ENCODE peak calls at places on chromosomes 16 and 17, in seven cellular contexts. U, W, R, M, X, N and F are unnamed samples.

GRCh38 chr17:74805543-74805991 is 29.4 kb upstream of the NAT9 start:
- DNase-seq in U (no peak), W (no peak), R (no peak), M (no peak), X (no peak), N (no peak), F (no peak)

GRCh38 chr16:31350275-31351005 is 4.5 kb upstream of the ITGAX start:
- DNase-seq in U (no peak), W (no peak), R (no peak), M (no peak), X (no peak), N (no peak), F (no peak)

GRCh38 chr16:30567160-30567990 is 4.1 kb downstream of the ZNF688 start:
- DNase-seq in U (peak; percentile 83), W (no peak), R (no peak), M (no peak), X (peak; percentile 41), N (no peak), F (no peak)

GRCh38 chr16:50351116-50351515 is 17.7 kb downstream of the BRD7 start:
- DNase-seq in U (no peak), W (no peak), R (no peak), M (no peak), X (no peak), N (no peak), F (no peak)

GRCh38 chr16:81695431-81695890 is 83.6 kb upstream of the PLCG2 start:
- DNase-seq in U (no peak), W (no peak), R (no peak), M (no peak), X (no peak), N (no peak), F (no peak)

GRCh38 chr16:88010343-88010970 is 59.2 kb downstream of the BANP start:
- DNase-seq in U (no peak), W (no peak), R (no peak), M (no peak), X (no peak), N (no peak), F (no peak)

GRCh38 chr17:42818379-42818778 is 5.7 kb downstream of the BECN1 start:
- DNase-seq in U (no peak), W (no peak), R (no peak), M (no peak), X (no peak), N (no peak), F (peak; percentile 47)

GRCh38 chr17:38851434-38851833 is 2.1 kb downstream of the RPL23 start:
- DNase-seq in U (no peak), W (no peak), R (no peak), M (peak; percentile 14), X (no peak), N (no peak), F (no peak)

GRCh38 chr17:79803421-79803996 is 6.6 kb upstream of the CBX8 start:
- DNase-seq in U (no peak), W (peak; percentile 63), R (no peak), M (no peak), X (no peak), N (no peak), F (no peak)

GRCh38 chr16:89118361-89119061 is 24.9 kb downstream of the ACSF3 start:
- DNase-seq in U (peak; percentile 3), W (peak; percentile 67), R (no peak), M (no peak), X (no peak), N (no peak), F (no peak)

GRCh38 chr17:61312406-61313295 is 87.0 kb upstream of the TBX2 start:
- DNase-seq in U (no peak), W (peak; percentile 65), R (no peak), M (no peak), X (no peak), N (no peak), F (no peak)

GRCh38 chr17:83143817-83144231 is 64.4 kb downstream of the METRNL start:
- DNase-seq in U (no peak), W (no peak), R (no peak), M (peak; percentile 2), X (no peak), N (no peak), F (no peak)

GRCh38 chr16:87653234-87653633 is 50.9 kb downstream of the JPH3 start:
- DNase-seq in U (peak; percentile 22), W (peak; percentile 59), R (no peak), M (peak; percentile 55), X (no peak), N (no peak), F (peak; percentile 41)

GRCh38 chr17:44205962-44206824 is 6.5 kb upstream of the ATXN7L3 start:
- DNase-seq in U (no peak), W (peak; percentile 68), R (no peak), M (no peak), X (no peak), N (no peak), F (no peak)

GRCh38 chr17:83076930-83077329 is 2.5 kb upstream of the METRNL start:
- DNase-seq in U (no peak), W (peak; percentile 70), R (no peak), M (no peak), X (no peak), N (no peak), F (no peak)

GRCh38 chr17:76556759-76557367 is 17.0 kb downstream of the PRCD start:
- DNase-seq in U (peak; percentile 47), W (peak; percentile 52), R (no peak), M (peak; percentile 58), X (peak; percentile 34), N (no peak), F (no peak)

GRCh38 chr17:78294776-78295175 is 63.3 kb downstream of the TMEM235 start:
- DNase-seq in U (peak; percentile 24), W (no peak), R (no peak), M (no peak), X (no peak), N (no peak), F (no peak)

GRCh38 chr17:5694507-5694906 is 110.2 kb upstream of the NLRP1 start:
- DNase-seq in U (no peak), W (peak; percentile 70), R (no peak), M (no peak), X (no peak), N (no peak), F (no peak)

GRCh38 chr17:42276609-42277341 is 584 bp upstream of the STAT5B start:
- DNase-seq in U (peak; percentile 87), W (peak; percentile 88), R (peak; percentile 47), M (peak; percentile 79), X (peak; percentile 23), N (peak; percentile 29), F (peak; percentile 81)

GRCh38 chr16:48961546-48961945 is 320.1 kb downstream of the CBLN1 start:
- DNase-seq in U (no peak), W (no peak), R (no peak), M (no peak), X (no peak), N (no peak), F (no peak)

GRCh38 chr17:38403491-38403890 is 24.8 kb upstream of the ARHGAP23 start:
- DNase-seq in U (no peak), W (peak; percentile 77), R (no peak), M (peak; percentile 39), X (no peak), N (no peak), F (no peak)

GRCh38 chr16:58843675-58844074 is 109.6 kb upstream of the GOT2 start:
- DNase-seq in U (peak; percentile 44), W (no peak), R (peak; percentile 26), M (peak; percentile 57), X (no peak), N (peak; percentile 1), F (peak; percentile 3)

GRCh38 chr17:57038486-57038885 is 46.6 kb upstream of the AKAP1 start:
- DNase-seq in U (no peak), W (no peak), R (no peak), M (no peak), X (no peak), N (no peak), F (no peak)

GRCh38 chr16:73186752-73187151 is 138.8 kb upstream of the ZFHX3 start:
- DNase-seq in U (no peak), W (no peak), R (no peak), M (no peak), X (no peak), N (no peak), F (no peak)

GRCh38 chr17:42247734-42248133 is 28.5 kb downstream of the STAT5B start:
- DNase-seq in U (peak; percentile 29), W (no peak), R (no peak), M (no peak), X (no peak), N (no peak), F (no peak)

GRCh38 chr17:29571486-29571882 is 3.0 kb downstream of the TP53I13 start:
- DNase-seq in U (no peak), W (no peak), R (no peak), M (no peak), X (no peak), N (no peak), F (no peak)

GRCh38 chr17:77375917-77376651 is 235.3 kb downstream of the SEC14L1 start:
- DNase-seq in U (peak; percentile 59), W (peak; percentile 73), R (no peak), M (peak; percentile 77), X (peak; percentile 55), N (no peak), F (no peak)

GRCh38 chr16:4273858-4274291 is 1.1 kb upstream of the TFAP4 start:
- DNase-seq in U (peak; percentile 77), W (peak; percentile 92), R (no peak), M (peak; percentile 64), X (peak; percentile 31), N (no peak), F (peak; percentile 48)

GRCh38 chr16:68458551-68458950 is 10.2 kb upstream of the SMPD3 start:
- DNase-seq in U (no peak), W (no peak), R (no peak), M (no peak), X (no peak), N (no peak), F (no peak)

GRCh38 chr17:37247825-37248224 is 128.0 kb upstream of the C17orf78 start:
- DNase-seq in U (no peak), W (no peak), R (no peak), M (no peak), X (no peak), N (no peak), F (no peak)

GRCh38 chr17:56676807-56677206 is 83.3 kb downstream of the NOG start:
- DNase-seq in U (peak; percentile 32), W (no peak), R (no peak), M (peak; percentile 33), X (no peak), N (no peak), F (peak; percentile 47)

GRCh38 chr17:69159418-69159817 is 17.7 kb upstream of the ABCA6 start:
- DNase-seq in U (no peak), W (no peak), R (no peak), M (no peak), X (no peak), N (no peak), F (no peak)

GRCh38 chr17:50560931-50561750 is 626 bp downstream of the CACNA1G start:
- DNase-seq in U (no peak), W (peak; percentile 84), R (no peak), M (peak; percentile 34), X (no peak), N (no peak), F (no peak)

GRCh38 chr17:66542183-66542966 is 240.0 kb downstream of the PRKCA start:
- DNase-seq in U (peak; percentile 69), W (no peak), R (no peak), M (no peak), X (no peak), N (no peak), F (no peak)

GRCh38 chr17:75814900-75815373 is 29.3 kb downstream of the UNC13D start:
- DNase-seq in U (peak; percentile 41), W (no peak), R (peak; percentile 49), M (no peak), X (no peak), N (no peak), F (no peak)

GRCh38 chr16:1445518-1446197 is 1.3 kb upstream of the CCDC154 start:
- DNase-seq in U (no peak), W (no peak), R (no peak), M (no peak), X (no peak), N (no peak), F (no peak)

GRCh38 chr17:40520991-40521453 is 19.6 kb upstream of the TNS4 start:
- DNase-seq in U (no peak), W (peak; percentile 49), R (no peak), M (no peak), X (no peak), N (no peak), F (no peak)